ENCODE peak calls at places on chromosomes 3 and 15, in seven cellular contexts. One of them, this sample, is unnamed.

GRCh38 chr15:59166601-59167265 is 39.9 kb upstream of the LDHAL6B start:
- DNase-seq in B cell: no peak
- DNase-seq in GM06990: no peak
- DNase-seq in fibroblast of the aortic adventitia: no peak
- DNase-seq in kidney epithelial cell: no peak
- DNase-seq in fibroblast of pulmonary artery: no peak
- DNase-seq in epithelial cell of esophagus: peak
- DNase-seq in this sample: no peak

GRCh38 chr3:104750581-104750980 is 616.1 kb upstream of the ALCAM start:
- DNase-seq in B cell: no peak
- DNase-seq in GM06990: no peak
- DNase-seq in fibroblast of the aortic adventitia: no peak
- DNase-seq in kidney epithelial cell: no peak
- DNase-seq in fibroblast of pulmonary artery: no peak
- DNase-seq in epithelial cell of esophagus: no peak
- DNase-seq in this sample: no peak

GRCh38 chr15:50653156-50653743 is 33.3 kb downstream of the TRPM7 start:
- DNase-seq in B cell: no peak
- DNase-seq in GM06990: no peak
- DNase-seq in fibroblast of the aortic adventitia: peak
- DNase-seq in kidney epithelial cell: no peak
- DNase-seq in fibroblast of pulmonary artery: no peak
- DNase-seq in epithelial cell of esophagus: peak
- DNase-seq in this sample: no peak

GRCh38 chr3:87200059-87200458 is 27.1 kb upstream of the CHMP2B start:
- DNase-seq in B cell: no peak
- DNase-seq in GM06990: no peak
- DNase-seq in fibroblast of the aortic adventitia: no peak
- DNase-seq in kidney epithelial cell: no peak
- DNase-seq in fibroblast of pulmonary artery: no peak
- DNase-seq in epithelial cell of esophagus: no peak
- DNase-seq in this sample: no peak

GRCh38 chr15:95988574-95988887 is 342.0 kb upstream of the NR2F2 start:
- DNase-seq in B cell: no peak
- DNase-seq in GM06990: no peak
- DNase-seq in fibroblast of the aortic adventitia: no peak
- DNase-seq in kidney epithelial cell: no peak
- DNase-seq in fibroblast of pulmonary artery: peak
- DNase-seq in epithelial cell of esophagus: no peak
- DNase-seq in this sample: peak

GRCh38 chr3:43455233-43455632 is 166.6 kb downstream of the ANO10 start:
- DNase-seq in B cell: no peak
- DNase-seq in GM06990: no peak
- DNase-seq in fibroblast of the aortic adventitia: peak
- DNase-seq in kidney epithelial cell: peak
- DNase-seq in fibroblast of pulmonary artery: peak
- DNase-seq in epithelial cell of esophagus: peak
- DNase-seq in this sample: peak

GRCh38 chr3:38738630-38739395 is 77.2 kb downstream of the SCN10A start:
- DNase-seq in B cell: peak
- DNase-seq in GM06990: no peak
- DNase-seq in fibroblast of the aortic adventitia: peak
- DNase-seq in kidney epithelial cell: no peak
- DNase-seq in fibroblast of pulmonary artery: peak
- DNase-seq in epithelial cell of esophagus: peak
- DNase-seq in this sample: peak

GRCh38 chr15:52678036-52678467 is 1.1 kb downstream of the ATOSA start:
- DNase-seq in B cell: peak
- DNase-seq in GM06990: peak
- DNase-seq in fibroblast of the aortic adventitia: peak
- DNase-seq in kidney epithelial cell: no peak
- DNase-seq in fibroblast of pulmonary artery: peak
- DNase-seq in epithelial cell of esophagus: peak
- DNase-seq in this sample: peak

GRCh38 chr15:75966073-75966472 is 46.2 kb downstream of the NRG4 start:
- DNase-seq in B cell: no peak
- DNase-seq in GM06990: no peak
- DNase-seq in fibroblast of the aortic adventitia: peak
- DNase-seq in kidney epithelial cell: no peak
- DNase-seq in fibroblast of pulmonary artery: peak
- DNase-seq in epithelial cell of esophagus: peak
- DNase-seq in this sample: peak

GRCh38 chr15:93089855-93090305 is 869 bp upstream of the RGMA start:
- DNase-seq in B cell: no peak
- DNase-seq in GM06990: peak
- DNase-seq in fibroblast of the aortic adventitia: no peak
- DNase-seq in kidney epithelial cell: no peak
- DNase-seq in fibroblast of pulmonary artery: no peak
- DNase-seq in epithelial cell of esophagus: no peak
- DNase-seq in this sample: no peak

GRCh38 chr3:71680588-71680987 is 44.6 kb downstream of the EIF4E3 start:
- DNase-seq in B cell: no peak
- DNase-seq in GM06990: no peak
- DNase-seq in fibroblast of the aortic adventitia: peak
- DNase-seq in kidney epithelial cell: no peak
- DNase-seq in fibroblast of pulmonary artery: peak
- DNase-seq in epithelial cell of esophagus: peak
- DNase-seq in this sample: peak

GRCh38 chr3:187497037-187497436 is 128.9 kb downstream of the RTP4 start:
- DNase-seq in B cell: no peak
- DNase-seq in GM06990: no peak
- DNase-seq in fibroblast of the aortic adventitia: no peak
- DNase-seq in kidney epithelial cell: no peak
- DNase-seq in fibroblast of pulmonary artery: no peak
- DNase-seq in epithelial cell of esophagus: no peak
- DNase-seq in this sample: no peak

GRCh38 chr3:90092994-90093393 is 985.6 kb downstream of the EPHA3 start:
- DNase-seq in B cell: no peak
- DNase-seq in GM06990: no peak
- DNase-seq in fibroblast of the aortic adventitia: peak
- DNase-seq in kidney epithelial cell: no peak
- DNase-seq in fibroblast of pulmonary artery: peak
- DNase-seq in epithelial cell of esophagus: peak
- DNase-seq in this sample: peak

GRCh38 chr3:5250467-5251195 is 63.1 kb downstream of the EDEM1 start:
- DNase-seq in B cell: no peak
- DNase-seq in GM06990: no peak
- DNase-seq in fibroblast of the aortic adventitia: no peak
- DNase-seq in kidney epithelial cell: no peak
- DNase-seq in fibroblast of pulmonary artery: peak
- DNase-seq in epithelial cell of esophagus: peak
- DNase-seq in this sample: peak

GRCh38 chr3:168467085-168467714 is 371.5 kb upstream of the GOLIM4 start:
- DNase-seq in B cell: no peak
- DNase-seq in GM06990: peak
- DNase-seq in fibroblast of the aortic adventitia: peak
- DNase-seq in kidney epithelial cell: peak
- DNase-seq in fibroblast of pulmonary artery: peak
- DNase-seq in epithelial cell of esophagus: peak
- DNase-seq in this sample: peak

GRCh38 chr3:44439499-44440295 is 37.8 kb downstream of the ZNF445 start:
- DNase-seq in B cell: peak
- DNase-seq in GM06990: peak
- DNase-seq in fibroblast of the aortic adventitia: peak
- DNase-seq in kidney epithelial cell: no peak
- DNase-seq in fibroblast of pulmonary artery: peak
- DNase-seq in epithelial cell of esophagus: no peak
- DNase-seq in this sample: no peak

GRCh38 chr3:182905623-182906022 is 74.7 kb downstream of the DCUN1D1 start:
- DNase-seq in B cell: no peak
- DNase-seq in GM06990: no peak
- DNase-seq in fibroblast of the aortic adventitia: no peak
- DNase-seq in kidney epithelial cell: no peak
- DNase-seq in fibroblast of pulmonary artery: no peak
- DNase-seq in epithelial cell of esophagus: no peak
- DNase-seq in this sample: no peak

GRCh38 chr3:192022412-192022811 is 561.4 kb downstream of the PYDC2 start:
- DNase-seq in B cell: no peak
- DNase-seq in GM06990: no peak
- DNase-seq in fibroblast of the aortic adventitia: peak
- DNase-seq in kidney epithelial cell: peak
- DNase-seq in fibroblast of pulmonary artery: peak
- DNase-seq in epithelial cell of esophagus: peak
- DNase-seq in this sample: peak

GRCh38 chr15:49134683-49135341 is 20.6 kb downstream of the COPS2 start:
- DNase-seq in B cell: no peak
- DNase-seq in GM06990: no peak
- DNase-seq in fibroblast of the aortic adventitia: peak
- DNase-seq in kidney epithelial cell: no peak
- DNase-seq in fibroblast of pulmonary artery: peak
- DNase-seq in epithelial cell of esophagus: no peak
- DNase-seq in this sample: no peak

GRCh38 chr15:92687183-92687582 is 31.6 kb upstream of the FAM174B start:
- DNase-seq in B cell: no peak
- DNase-seq in GM06990: no peak
- DNase-seq in fibroblast of the aortic adventitia: no peak
- DNase-seq in kidney epithelial cell: peak
- DNase-seq in fibroblast of pulmonary artery: no peak
- DNase-seq in epithelial cell of esophagus: peak
- DNase-seq in this sample: no peak

DNA sequence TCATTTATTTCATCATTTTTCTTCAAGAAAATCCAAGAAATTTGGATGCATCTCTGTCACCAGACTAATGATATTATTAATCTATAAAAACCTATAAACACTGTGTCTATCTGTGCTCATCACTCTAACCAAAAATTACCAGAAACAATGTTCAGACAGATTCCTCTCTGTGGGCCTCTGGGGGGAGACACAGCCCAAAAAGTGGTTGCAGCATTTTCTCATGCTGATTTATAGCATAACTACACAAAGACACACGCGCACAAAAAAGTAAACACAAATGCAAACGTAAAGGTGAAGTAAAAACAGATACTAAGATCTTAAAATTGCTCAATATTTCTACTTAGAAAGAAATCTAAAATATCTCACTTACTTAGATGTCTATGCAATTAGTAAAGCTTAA is 976.0 kb downstream of the GBE1 start:
- DNase-seq in B cell: no peak
- DNase-seq in GM06990: no peak
- DNase-seq in fibroblast of the aortic adventitia: no peak
- DNase-seq in kidney epithelial cell: no peak
- DNase-seq in fibroblast of pulmonary artery: peak
- DNase-seq in epithelial cell of esophagus: peak
- DNase-seq in this sample: peak
- TF ChIP-seq CTCF in B cell: no peak
- TF ChIP-seq CTCF in GM06990: no peak
- TF ChIP-seq CTCF in fibroblast of the aortic adventitia: no peak
- TF ChIP-seq CTCF in kidney epithelial cell: peak
- TF ChIP-seq CTCF in fibroblast of pulmonary artery: no peak
- TF ChIP-seq CTCF in epithelial cell of esophagus: no peak
- TF ChIP-seq CTCF in this sample: no peak

DNA sequence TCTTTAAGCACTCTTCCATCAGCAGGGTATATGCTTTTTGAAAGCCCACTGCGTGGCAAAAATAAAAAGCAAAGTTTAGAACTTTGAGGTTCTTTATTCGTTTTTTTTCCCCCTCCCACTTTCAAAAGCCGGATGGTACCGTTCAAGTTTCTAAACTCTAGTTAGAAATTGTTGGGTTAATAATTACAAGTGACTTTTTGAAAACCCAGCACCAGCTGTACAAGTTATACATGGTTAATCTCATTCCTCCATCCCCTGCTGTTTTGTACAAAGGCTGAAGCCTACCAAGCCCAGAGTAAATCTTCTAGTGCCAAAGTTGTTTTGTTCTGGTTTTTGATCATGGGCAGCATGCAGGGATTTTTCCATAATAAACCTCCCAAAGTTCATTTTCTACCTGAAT is 48.6 kb downstream of the WDR72 start:
- DNase-seq in B cell: no peak
- DNase-seq in GM06990: no peak
- DNase-seq in fibroblast of the aortic adventitia: no peak
- DNase-seq in kidney epithelial cell: no peak
- DNase-seq in fibroblast of pulmonary artery: no peak
- DNase-seq in epithelial cell of esophagus: no peak
- DNase-seq in this sample: no peak
- TF ChIP-seq CTCF in B cell: no peak
- TF ChIP-seq CTCF in GM06990: no peak
- TF ChIP-seq CTCF in fibroblast of the aortic adventitia: no peak
- TF ChIP-seq CTCF in kidney epithelial cell: no peak
- TF ChIP-seq CTCF in fibroblast of pulmonary artery: no peak
- TF ChIP-seq CTCF in epithelial cell of esophagus: no peak
- TF ChIP-seq CTCF in this sample: no peak

DNA sequence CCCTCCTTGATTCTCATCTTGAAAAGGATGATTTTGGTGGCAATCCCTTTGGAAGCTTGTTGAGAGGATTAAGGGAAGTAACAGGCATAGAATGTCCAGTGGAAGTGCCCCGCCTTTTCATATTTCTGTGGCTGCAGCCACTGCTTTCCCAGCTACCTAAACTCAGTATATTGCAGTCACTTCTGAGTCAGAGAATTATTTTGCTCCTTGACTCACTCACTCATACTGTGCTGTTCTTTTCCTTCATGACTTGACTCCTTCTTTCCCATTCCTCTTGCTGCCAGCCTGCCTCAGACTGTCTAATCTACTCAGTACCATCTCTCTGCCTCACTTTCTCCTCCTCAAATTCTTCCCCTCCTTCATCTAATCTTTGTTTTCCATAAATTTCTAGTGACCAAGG is 26.5 kb upstream of the POLR2M start:
- DNase-seq in B cell: no peak
- DNase-seq in GM06990: no peak
- DNase-seq in fibroblast of the aortic adventitia: peak
- DNase-seq in kidney epithelial cell: peak
- DNase-seq in fibroblast of pulmonary artery: peak
- DNase-seq in epithelial cell of esophagus: peak
- DNase-seq in this sample: peak
- TF ChIP-seq CTCF in B cell: no peak
- TF ChIP-seq CTCF in GM06990: no peak
- TF ChIP-seq CTCF in fibroblast of the aortic adventitia: no peak
- TF ChIP-seq CTCF in kidney epithelial cell: no peak
- TF ChIP-seq CTCF in fibroblast of pulmonary artery: no peak
- TF ChIP-seq CTCF in epithelial cell of esophagus: no peak
- TF ChIP-seq CTCF in this sample: no peak

DNA sequence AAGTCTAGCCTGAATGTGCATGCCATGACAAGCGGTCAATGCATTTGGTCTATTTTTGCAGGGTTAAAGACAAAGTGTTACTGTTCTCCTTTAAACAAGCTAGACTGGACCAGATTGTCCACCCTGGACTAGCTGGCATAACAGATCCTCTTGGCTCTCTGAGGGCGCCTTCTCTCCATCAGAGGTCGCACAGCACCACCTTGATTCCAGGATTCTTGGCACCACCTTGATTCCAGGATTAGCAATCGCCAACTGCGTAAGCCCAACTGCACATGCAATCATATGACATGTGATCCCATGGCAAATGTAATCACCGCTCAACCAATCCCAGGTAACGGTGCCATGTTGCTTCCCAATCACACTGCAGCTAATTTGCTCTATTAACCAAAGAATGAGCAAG is 98.6 kb downstream of the OXNAD1 start:
- DNase-seq in B cell: no peak
- DNase-seq in GM06990: no peak
- DNase-seq in fibroblast of the aortic adventitia: no peak
- DNase-seq in kidney epithelial cell: no peak
- DNase-seq in fibroblast of pulmonary artery: no peak
- DNase-seq in epithelial cell of esophagus: no peak
- DNase-seq in this sample: no peak
- TF ChIP-seq CTCF in B cell: no peak
- TF ChIP-seq CTCF in GM06990: no peak
- TF ChIP-seq CTCF in fibroblast of the aortic adventitia: no peak
- TF ChIP-seq CTCF in kidney epithelial cell: no peak
- TF ChIP-seq CTCF in fibroblast of pulmonary artery: no peak
- TF ChIP-seq CTCF in epithelial cell of esophagus: no peak
- TF ChIP-seq CTCF in this sample: no peak

GRCh38 chr3:55337641-55338174 is 149.4 kb downstream of the WNT5A start:
- DNase-seq in B cell: no peak
- DNase-seq in GM06990: no peak
- DNase-seq in fibroblast of the aortic adventitia: no peak
- DNase-seq in kidney epithelial cell: no peak
- DNase-seq in fibroblast of pulmonary artery: no peak
- DNase-seq in epithelial cell of esophagus: no peak
- DNase-seq in this sample: no peak
- TF ChIP-seq CTCF in B cell: no peak
- TF ChIP-seq CTCF in GM06990: no peak
- TF ChIP-seq CTCF in fibroblast of the aortic adventitia: no peak
- TF ChIP-seq CTCF in kidney epithelial cell: no peak
- TF ChIP-seq CTCF in fibroblast of pulmonary artery: no peak
- TF ChIP-seq CTCF in epithelial cell of esophagus: no peak
- TF ChIP-seq CTCF in this sample: no peak

This sample was measured in MCF 10A.